ENCODE peak calls at places on chromosomes 6 and 20, in ten cellular contexts. K, I, B, P, D, O, R, H, Y and N are unnamed samples. For H3K4me1 and H3K27me3, the result is how much of the 10 kb centered on the place peaks cover.

GRCh38 chr20:2385026-2385425 is 4.3 kb downstream of the TGM6 start:
- DNase-seq in K (no peak), I (no peak), B (no peak), P (no peak), D (no peak), O (no peak), R (no peak), H (no peak), Y (no peak), N (no peak)

GRCh38 chr20:64106435-64106961 is 867 bp downstream of the NPBWR2 start:
- DNase-seq in K (no peak), I (no peak), B (peak), P (no peak), D (no peak), O (no peak), R (no peak), H (peak), Y (no peak), N (no peak)

GRCh38 chr20:1108437-1108920 is 9.9 kb upstream of the PSMF1 start:
- DNase-seq in K (no peak), I (no peak), B (peak), P (peak), D (peak), O (no peak), R (peak), H (peak), Y (no peak), N (peak)

GRCh38 chr20:19964289-19965263 is 52.6 kb upstream of the NAA20 start:
- DNase-seq in K (peak), I (no peak), B (no peak), P (peak), D (peak), O (peak), R (peak), H (peak), Y (no peak), N (peak)

GRCh38 chr6:73042892-73043291 is 182.4 kb downstream of the KHDC1L start:
- DNase-seq in K (no peak), I (no peak), B (no peak), P (no peak), D (no peak), O (no peak), R (no peak), H (no peak), Y (no peak), N (no peak)

GRCh38 chr6:14664616-14665315 is 547.2 kb downstream of the CD83 start:
- DNase-seq in K (no peak), I (no peak), B (no peak), P (no peak), D (no peak), O (no peak), R (no peak), H (no peak), Y (no peak), N (no peak)

GRCh38 chr20:7866279-7866678 is 74.0 kb downstream of the HAO1 start:
- DNase-seq in K (no peak), I (no peak), B (no peak), P (no peak), D (no peak), O (no peak), R (no peak), H (no peak), Y (no peak), N (no peak)

GRCh38 chr6:136528477-136528876 is 21.7 kb downstream of the MAP7 start:
- DNase-seq in K (no peak), I (no peak), B (no peak), P (no peak), D (no peak), O (no peak), R (no peak), H (no peak), Y (no peak), N (no peak)

GRCh38 chr20:6663751-6664388 is 103.6 kb upstream of the BMP2 start:
- DNase-seq in K (no peak), I (no peak), B (no peak), P (no peak), D (no peak), O (no peak), R (peak), H (no peak), Y (no peak), N (no peak)

GRCh38 chr6:28953039-28953872 is 29.5 kb upstream of the TRIM27 start:
- DNase-seq in K (no peak), I (no peak), B (no peak), P (peak), D (no peak), O (no peak), R (no peak), H (no peak), Y (no peak), N (no peak)

GRCh38 chr20:57163041-57163440 is 103.4 kb downstream of the BMP7 start:
- DNase-seq in K (no peak), I (no peak), B (no peak), P (no peak), D (no peak), O (no peak), R (no peak), H (no peak), Y (no peak), N (no peak)

GRCh38 chr6:30006170-30007131 is 54.6 kb upstream of the POLR1H start:
- DNase-seq in K (peak), I (no peak), B (peak), P (peak), D (peak), O (peak), R (peak), H (peak), Y (no peak), N (peak)

GRCh38 chr20:58855506-58856314 is 3.2 kb downstream of the GNAS start:
- DNase-seq in K (peak), I (no peak), B (no peak), P (no peak), D (no peak), O (no peak), R (no peak), H (no peak), Y (no peak), N (no peak)

GRCh38 chr6:2764610-2765165 is 505 bp upstream of the WRNIP1 start:
- DNase-seq in K (no peak), I (peak), B (peak), P (peak), D (peak), O (no peak), R (no peak), H (peak), Y (no peak), N (peak)

GRCh38 chr6:45626087-45626891 is 248.6 kb upstream of the SUPT3H start:
- DNase-seq in K (no peak), I (no peak), B (no peak), P (peak), D (no peak), O (no peak), R (no peak), H (no peak), Y (no peak), N (no peak)

GRCh38 chr6:52499026-52499425 is 77.8 kb downstream of the TRAM2 start:
- DNase-seq in K (no peak), I (no peak), B (no peak), P (peak), D (no peak), O (no peak), R (no peak), H (no peak), Y (no peak), N (no peak)

GRCh38 chr20:17287503-17287902 is 60.7 kb downstream of the PCSK2 start:
- DNase-seq in K (no peak), I (no peak), B (no peak), P (no peak), D (no peak), O (no peak), R (no peak), H (no peak), Y (no peak), N (no peak)

GRCh38 chr6:42618686-42619085 is 54.9 kb downstream of the UBR2 start:
- DNase-seq in K (no peak), I (no peak), B (no peak), P (peak), D (no peak), O (no peak), R (no peak), H (peak), Y (no peak), N (no peak)

GRCh38 chr6:98137391-98137790 is 697.0 kb upstream of the POU3F2 start:
- DNase-seq in K (no peak), I (no peak), B (no peak), P (no peak), D (no peak), O (no peak), R (no peak), H (no peak), Y (no peak), N (no peak)

GRCh38 chr6:107711953-107712522 is 112.1 kb downstream of the SCML4 start:
- DNase-seq in K (no peak), I (no peak), B (no peak), P (no peak), D (no peak), O (no peak), R (no peak), H (no peak), Y (no peak), N (no peak)

GRCh38 chr6:43122146-43122545 is 46.0 kb downstream of the PTK7 start:
- DNase-seq in K (no peak), I (no peak), B (peak), P (no peak), D (no peak), O (no peak), R (no peak), H (no peak), Y (no peak), N (no peak)

GRCh38 chr20:48295445-48295903 is 510.2 kb upstream of the SULF2 start:
- DNase-seq in K (no peak), I (no peak), B (no peak), P (peak), D (no peak), O (no peak), R (no peak), H (no peak), Y (no peak), N (no peak)

GRCh38 chr20:25245461-25245860 is 2.4 kb upstream of the PYGB start:
- DNase-seq in K (no peak), I (no peak), B (no peak), P (no peak), D (no peak), O (no peak), R (no peak), H (no peak), Y (no peak), N (no peak)

GRCh38 chr6:9520417-9521151 is 894.3 kb downstream of the TFAP2A start:
- DNase-seq in K (no peak), I (no peak), B (no peak), P (peak), D (no peak), O (no peak), R (no peak), H (no peak), Y (no peak), N (no peak)

GRCh38 chr6:34202329-34203201 is 34.1 kb upstream of the HMGA1 start:
- DNase-seq in K (no peak), I (no peak), B (no peak), P (no peak), D (no peak), O (no peak), R (no peak), H (no peak), Y (no peak), N (no peak)

GRCh38 chr6:152474341-152474740 is 162.8 kb downstream of the SYNE1 start:
- DNase-seq in K (no peak), I (no peak), B (no peak), P (no peak), D (no peak), O (no peak), R (no peak), H (no peak), Y (no peak), N (no peak)

GRCh38 chr6:47076422-47077344 is 34.6 kb upstream of the ADGRF1 start:
- DNase-seq in K (no peak), I (no peak), B (no peak), P (no peak), D (no peak), O (no peak), R (peak), H (no peak), Y (no peak), N (no peak)

GRCh38 chr6:157944983-157945931 is 36.4 kb upstream of the SYNJ2 start:
- DNase-seq in K (no peak), I (no peak), B (no peak), P (peak), D (no peak), O (no peak), R (no peak), H (no peak), Y (no peak), N (no peak)

DNA sequence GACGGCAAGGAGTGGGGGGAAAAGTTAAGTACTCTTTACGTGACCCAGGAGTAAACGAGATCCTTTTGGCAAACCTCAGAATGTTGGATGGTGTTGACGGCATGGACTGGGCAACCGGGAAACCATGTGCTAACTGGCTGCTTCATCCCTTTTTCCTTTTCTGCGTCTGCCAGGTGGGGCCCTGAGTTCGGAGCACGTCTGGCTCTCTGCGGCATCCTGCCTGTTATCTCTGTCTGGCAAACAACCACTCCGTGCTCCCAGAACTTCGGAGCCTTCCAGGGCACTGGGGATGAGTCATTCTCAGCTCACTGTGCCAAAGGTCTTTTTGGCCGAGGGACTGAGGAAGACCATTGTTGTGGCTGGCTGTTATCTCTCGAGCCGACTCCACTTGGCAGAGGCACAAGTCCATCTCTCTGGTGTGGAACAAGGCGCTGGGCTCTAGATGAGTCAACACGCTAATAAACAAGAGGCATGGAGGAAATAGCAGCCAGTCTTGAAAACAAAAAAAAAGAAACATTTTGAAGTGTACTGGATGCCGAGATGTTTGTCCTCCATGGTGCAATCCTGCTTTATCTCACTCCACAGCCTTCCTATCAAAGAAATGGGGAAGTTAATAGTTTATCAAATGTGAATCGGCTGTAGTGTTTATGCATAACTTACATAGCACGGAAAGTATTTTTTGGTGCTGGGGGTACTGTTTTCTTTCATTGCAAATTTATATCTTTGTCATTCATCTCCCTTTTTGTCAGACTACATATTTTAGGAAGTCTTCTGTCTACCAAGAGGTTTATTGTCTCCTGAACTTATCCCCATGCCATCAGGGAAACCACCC is 64.6 kb upstream of the TXNDC5 start:
- DNase-seq in K (peak), I (no peak), B (peak), P (peak), D (peak), O (peak), R (peak), H (peak), Y (peak), N (peak)
- H3K4me1 ChIP-seq in K (under half), I (under half), B (under half), P (under half), D (under half), O (under half), R (under half), H (under half), Y (under half), N (under half)

GRCh38 chr6:110332281-110332680 is 25.9 kb downstream of the METTL24 start:
- DNase-seq in K (no peak), I (no peak), B (no peak), P (no peak), D (no peak), O (no peak), R (no peak), H (no peak), Y (no peak), N (no peak)
- TF ChIP-seq CTCF in K (no peak), I (no peak), B (no peak), P (no peak), D (no peak), O (no peak), R (no peak), H (no peak), Y (no peak), N (no peak)

DNA sequence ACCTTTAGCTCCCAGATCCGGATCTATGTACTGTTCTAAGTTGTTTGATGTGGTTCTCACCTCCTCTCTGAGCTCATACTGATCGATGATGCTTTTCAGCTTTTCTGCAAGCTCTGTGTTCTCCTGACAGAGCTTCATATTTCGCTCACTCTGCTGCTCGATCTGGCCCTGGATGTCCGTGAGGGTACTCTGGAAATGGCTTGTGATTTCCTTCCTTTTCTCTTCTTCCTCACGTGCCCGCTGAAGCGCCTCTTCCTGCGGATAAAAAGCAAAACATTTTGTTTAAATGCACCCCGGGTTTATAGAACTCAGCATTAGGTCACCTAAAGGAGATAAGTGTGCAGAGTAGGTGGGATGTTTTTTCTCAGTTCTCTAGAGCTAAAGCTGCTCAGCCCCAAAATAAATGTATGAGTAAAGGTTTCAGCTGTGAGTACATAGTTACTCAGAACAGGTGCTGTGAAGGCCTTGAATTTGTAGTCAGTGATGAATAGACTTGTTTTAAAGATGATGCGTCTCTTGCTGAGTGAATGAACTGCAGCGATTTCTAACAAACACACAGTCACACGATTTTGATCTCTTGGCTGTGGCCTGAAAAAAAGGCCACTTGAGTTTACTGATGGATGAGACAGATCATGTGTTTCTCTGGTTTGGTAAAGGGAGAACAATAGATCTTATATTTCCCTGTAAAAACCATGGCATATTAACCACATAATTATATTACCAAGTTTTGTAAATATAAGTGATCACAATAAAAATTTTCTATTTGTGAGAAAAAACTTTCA is 29.1 kb downstream of the TXLNB start:
- DNase-seq in K (no peak), I (no peak), B (no peak), P (peak), D (no peak), O (no peak), R (no peak), H (no peak), Y (no peak), N (no peak)
- H3K27me3 ChIP-seq in K (under half), I (under half), B (under half), P (under half), D (under half), O (under half), R (under half), H (under half), Y (under half), N (under half)

GRCh38 chr20:23144856-23145255 is 58.7 kb upstream of the CD93 start:
- DNase-seq in K (no peak), I (no peak), B (no peak), P (no peak), D (no peak), O (no peak), R (no peak), H (peak), Y (no peak), N (no peak)

GRCh38 chr20:23146857-23147256 is 60.7 kb upstream of the CD93 start:
- DNase-seq in K (no peak), I (no peak), B (no peak), P (no peak), D (peak), O (peak), R (no peak), H (no peak), Y (no peak), N (no peak)

GRCh38 chr20:23143986-23144695 is 58.0 kb upstream of the CD93 start:
- DNase-seq in K (no peak), I (no peak), B (no peak), P (no peak), D (peak), O (no peak), R (no peak), H (peak), Y (no peak), N (no peak)

GRCh38 chr20:23146111-23146640 is 60.1 kb upstream of the CD93 start:
- DNase-seq in K (no peak), I (no peak), B (no peak), P (no peak), D (peak), O (no peak), R (no peak), H (no peak), Y (no peak), N (no peak)

DNA sequence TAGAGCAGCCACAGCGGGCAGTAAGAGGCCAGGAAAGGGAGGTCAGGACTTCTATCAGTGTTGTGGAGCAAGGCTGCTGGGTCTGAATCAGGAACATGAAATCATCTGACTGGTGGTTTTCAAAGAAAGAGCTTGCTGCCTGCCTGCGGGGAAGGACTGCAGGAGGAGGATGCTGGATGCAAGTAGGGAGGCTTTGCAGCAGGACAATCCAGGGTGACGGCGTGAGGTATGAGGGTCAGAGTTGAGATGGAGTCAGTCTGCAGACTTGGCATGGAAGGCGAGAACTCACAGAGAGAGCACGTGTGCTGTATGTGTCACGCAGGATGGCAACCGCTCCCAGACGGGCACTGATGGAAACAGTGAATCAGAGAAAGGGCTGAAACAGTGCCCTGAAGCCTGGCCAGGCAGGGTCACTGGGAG is 59.2 kb upstream of the CD93 start:
- DNase-seq in K (no peak), I (no peak), B (no peak), P (peak), D (peak), O (no peak), R (no peak), H (peak), Y (peak), N (no peak)
- H3K4me1 ChIP-seq in K (under half), I (under half), B (under half), P (under half), D (under half), O (half or more), R (under half), H (half or more), Y (under half), N (under half)

GRCh38 chr6:26087284-26088115 is at the start of gene HFE:
- DNase-seq in K (no peak), I (no peak), B (peak), P (peak), D (peak), O (peak), R (peak), H (peak), Y (no peak), N (no peak)
- TF ChIP-seq CTCF in K (no peak), I (no peak), B (no peak), P (no peak), D (no peak), O (peak), R (peak), H (no peak), Y (no peak), N (no peak)

GRCh38 chr20:62685781-62686555 is 22.7 kb upstream of the NTSR1 start:
- DNase-seq in K (no peak), I (no peak), B (peak), P (no peak), D (peak), O (peak), R (peak), H (no peak), Y (peak), N (peak)

GRCh38 chr20:62679978-62680589 is 28.6 kb upstream of the NTSR1 start:
- DNase-seq in K (no peak), I (no peak), B (no peak), P (no peak), D (no peak), O (no peak), R (no peak), H (no peak), Y (no peak), N (no peak)

GRCh38 chr20:62686869-62687830 is 21.5 kb upstream of the NTSR1 start:
- DNase-seq in K (no peak), I (no peak), B (no peak), P (no peak), D (no peak), O (no peak), R (no peak), H (no peak), Y (no peak), N (no peak)

GRCh38 chr20:62684986-62685385 is 23.6 kb upstream of the NTSR1 start:
- DNase-seq in K (no peak), I (no peak), B (no peak), P (no peak), D (no peak), O (no peak), R (no peak), H (no peak), Y (no peak), N (no peak)

GRCh38 chr20:62683136-62683535 is 25.5 kb upstream of the NTSR1 start:
- DNase-seq in K (no peak), I (no peak), B (no peak), P (no peak), D (no peak), O (no peak), R (no peak), H (no peak), Y (no peak), N (no peak)
- H3K27me3 ChIP-seq in K (under half), I (under half), B (under half), P (under half), D (half or more), O (under half), R (half or more), H (under half), Y (under half), N (under half)

GRCh38 chr20:41406896-41407444 is 40.4 kb upstream of the EMILIN3 start:
- DNase-seq in K (no peak), I (no peak), B (no peak), P (no peak), D (no peak), O (no peak), R (no peak), H (no peak), Y (no peak), N (no peak)
- H3K4me1 ChIP-seq in K (under half), I (under half), B (under half), P (under half), D (under half), O (half or more), R (under half), H (under half), Y (under half), N (under half)